ENCODE peak calls at places on chromosomes 5 and 9, in six cellular contexts. S is tibial nerve; L is fibroblast of pulmonary artery; Z is CD8-positive, alpha-beta T cell; J is astrocyte of the spinal cord; F is suprapubic skin. P is an unnamed sample.

GRCh38 chr5:110727025-110727314 is 499 bp upstream of the TMEM232 start:
- DNase-seq in S (no peak), J (no peak), Z (no peak), F (no peak), L (no peak), P (no peak)

GRCh38 chr9:14383296-14383695 is 69.4 kb upstream of the NFIB start:
- DNase-seq in S (no peak), L (peak), J (peak), F (no peak), Z (no peak), P (peak)

GRCh38 chr9:104608336-104608735 is 2.9 kb upstream of the OR13C2 start:
- DNase-seq in F (no peak), J (no peak), L (peak), Z (no peak), S (no peak), P (no peak)

GRCh38 chr5:82669720-82670119 is 391.6 kb upstream of the RPS23 start:
- DNase-seq in J (no peak), L (no peak), Z (no peak), F (no peak), S (no peak), P (no peak)

GRCh38 chr9:106535439-106535838 is 327.5 kb upstream of the ZNF462 start:
- DNase-seq in F (no peak), Z (no peak), J (no peak), L (no peak), S (no peak), P (no peak)

GRCh38 chr9:70340572-70340971 is 73.9 kb downstream of the KLF9 start:
- DNase-seq in L (peak), J (peak), Z (no peak), S (no peak), F (no peak), P (no peak)

GRCh38 chr5:11719888-11720481 is 184.3 kb downstream of the CTNND2 start:
- DNase-seq in F (no peak), S (no peak), J (peak), L (no peak), Z (no peak), P (peak)

GRCh38 chr9:27168496-27168895 is 59.5 kb downstream of the TEK start:
- DNase-seq in S (no peak), L (no peak), Z (no peak), F (no peak), J (no peak), P (no peak)

GRCh38 chr9:38079410-38080105 is 10.5 kb upstream of the SHB start:
- DNase-seq in F (peak), Z (no peak), S (no peak), J (peak), L (peak), P (no peak)

GRCh38 chr5:137268646-137269045 is 230.5 kb downstream of the SPOCK1 start:
- DNase-seq in J (no peak), L (no peak), S (no peak), Z (no peak), F (no peak), P (no peak)

GRCh38 chr5:135269224-135269623 is 129.8 kb downstream of the MACROH2A1 start:
- DNase-seq in L (peak), J (peak), Z (no peak), S (no peak), F (no peak), P (no peak)

GRCh38 chr9:117284414-117284813 is 130.4 kb downstream of the ASTN2 start:
- DNase-seq in L (no peak), F (no peak), Z (no peak), S (no peak), J (no peak), P (no peak)

GRCh38 chr9:117290809-117291208 is 124.0 kb downstream of the ASTN2 start:
- DNase-seq in F (no peak), L (no peak), S (no peak), J (no peak), Z (no peak), P (no peak)

GRCh38 chr9:117290306-117290705 is 124.6 kb downstream of the ASTN2 start:
- DNase-seq in S (no peak), Z (no peak), F (no peak), L (no peak), J (no peak), P (no peak)

GRCh38 chr9:117291223-117291622 is 123.6 kb downstream of the ASTN2 start:
- DNase-seq in S (no peak), L (no peak), J (no peak), F (no peak), Z (no peak), P (no peak)

GRCh38 chr9:117286245-117286644 is 128.6 kb downstream of the ASTN2 start:
- DNase-seq in L (no peak), S (no peak), J (no peak), F (no peak), Z (no peak), P (no peak)
- H3K4me3 ChIP-seq in L (no peak), S (no peak), J (no peak), F (no peak), Z (no peak), P (no peak)

GRCh38 chr9:92722386-92723298 is 42.0 kb downstream of the BICD2 start:
- DNase-seq in S (no peak), J (no peak), L (no peak), Z (no peak), F (no peak), P (no peak)

GRCh38 chr9:92721548-92721947 is 43.1 kb downstream of the BICD2 start:
- DNase-seq in Z (no peak), L (no peak), S (no peak), J (no peak), F (no peak), P (no peak)

GRCh38 chr9:92723801-92724323 is 40.8 kb downstream of the BICD2 start:
- DNase-seq in L (no peak), F (no peak), Z (no peak), J (no peak), S (no peak), P (no peak)

GRCh38 chr9:92724528-92725265 is 39.9 kb downstream of the BICD2 start:
- DNase-seq in J (no peak), F (peak), Z (no peak), S (no peak), L (no peak), P (no peak)

DNA sequence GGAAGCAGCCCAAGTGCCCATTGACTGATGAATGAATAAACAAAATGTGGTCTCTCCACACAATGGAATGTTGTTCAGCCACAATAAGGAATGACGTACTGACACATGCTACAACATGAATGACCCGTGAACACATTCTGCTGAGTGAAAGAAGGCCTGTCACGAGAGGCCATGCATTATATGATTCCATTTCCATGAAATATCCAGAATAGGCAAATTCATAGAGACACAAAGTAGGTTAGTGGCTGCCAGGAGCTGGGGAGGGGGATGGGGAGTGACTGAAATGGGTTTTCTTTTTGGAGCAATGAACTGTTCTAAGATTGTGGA is 41.4 kb downstream of the BICD2 start:
- DNase-seq in Z (no peak), L (no peak), J (peak), S (no peak), F (no peak), P (no peak)
- H3K4me3 ChIP-seq in Z (no peak), L (no peak), J (no peak), S (no peak), F (no peak), P (no peak)

GRCh38 chr5:158979749-158980521 is 119.8 kb downstream of the EBF1 start:
- DNase-seq in J (peak), S (peak), L (peak), Z (no peak), F (peak), P (no peak)
- H3K4me3 ChIP-seq in J (peak), S (peak), L (peak), Z (no peak), F (peak), P (no peak)

GRCh38 chr5:140338918-140339317 is 7.5 kb downstream of the HBEGF start:
- DNase-seq in F (no peak), J (no peak), Z (no peak), L (no peak), S (no peak), P (no peak)

GRCh38 chr5:140339636-140340035 is 6.8 kb downstream of the HBEGF start:
- DNase-seq in J (no peak), S (no peak), F (no peak), L (no peak), Z (no peak), P (no peak)

GRCh38 chr5:140341591-140341990 is 4.8 kb downstream of the HBEGF start:
- DNase-seq in L (no peak), F (no peak), Z (no peak), S (no peak), J (no peak), P (no peak)

GRCh38 chr5:140342287-140342686 is 4.1 kb downstream of the HBEGF start:
- DNase-seq in J (no peak), S (no peak), L (no peak), F (no peak), Z (no peak), P (peak)

GRCh38 chr5:140340605-140341004 is 5.8 kb downstream of the HBEGF start:
- DNase-seq in Z (no peak), L (no peak), F (no peak), S (no peak), J (no peak), P (no peak)
- H3K4me3 ChIP-seq in Z (no peak), L (no peak), F (no peak), S (no peak), J (no peak), P (no peak)

GRCh38 chr9:94586316-94586715 is 7.3 kb downstream of the FBP2 start:
- DNase-seq in L (no peak), J (no peak), Z (no peak), S (no peak), F (no peak), P (no peak)

GRCh38 chr9:94591876-94592275 is 1.7 kb downstream of the FBP2 start:
- DNase-seq in Z (no peak), J (no peak), S (no peak), L (no peak), F (no peak), P (no peak)

GRCh38 chr9:94584555-94584954 is 9.1 kb downstream of the FBP2 start:
- DNase-seq in L (no peak), Z (peak), S (no peak), F (no peak), J (no peak), P (peak)

GRCh38 chr9:94586814-94587213 is 6.8 kb downstream of the FBP2 start:
- DNase-seq in F (no peak), L (peak), S (no peak), J (peak), Z (no peak), P (no peak)

DNA sequence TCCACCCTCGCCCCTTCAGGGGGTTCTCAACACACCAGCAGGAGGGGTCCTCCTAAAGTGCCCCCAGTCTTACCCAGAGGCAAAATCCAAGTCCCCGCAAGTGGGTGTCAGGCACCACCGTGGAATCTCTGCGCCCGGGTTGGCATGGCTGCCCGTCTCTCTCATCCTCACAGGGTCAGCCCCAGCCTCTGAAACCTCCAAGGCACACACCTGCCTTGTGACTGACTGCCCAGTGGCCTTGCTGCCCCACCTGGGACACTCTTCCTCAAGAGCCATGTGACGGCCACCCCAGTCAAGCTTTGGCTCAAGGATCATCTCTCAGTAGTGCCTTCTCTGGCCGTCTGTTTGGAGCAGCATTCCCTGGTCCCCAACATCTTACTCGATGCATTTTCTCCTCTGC is 4.9 kb downstream of the FBP2 start:
- DNase-seq in L (no peak), J (no peak), F (no peak), S (no peak), Z (no peak), P (no peak)
- H3K4me3 ChIP-seq in L (no peak), J (no peak), F (no peak), S (no peak), Z (no peak), P (no peak)

GRCh38 chr5:84383296-84383815 is 1.3 kb downstream of the EDIL3 start:
- DNase-seq in S (no peak), J (no peak), Z (no peak), F (no peak), L (no peak), P (no peak)
- H3K4me3 ChIP-seq in S (peak), J (peak), Z (no peak), F (peak), L (peak), P (no peak)

GRCh38 chr9:136619742-136620440 is 42.8 kb upstream of the EGFL7 start:
- DNase-seq in S (peak), L (no peak), Z (no peak), J (peak), F (no peak), P (no peak)
- H3K4me3 ChIP-seq in S (no peak), L (no peak), Z (no peak), J (no peak), F (no peak), P (no peak)

DNA sequence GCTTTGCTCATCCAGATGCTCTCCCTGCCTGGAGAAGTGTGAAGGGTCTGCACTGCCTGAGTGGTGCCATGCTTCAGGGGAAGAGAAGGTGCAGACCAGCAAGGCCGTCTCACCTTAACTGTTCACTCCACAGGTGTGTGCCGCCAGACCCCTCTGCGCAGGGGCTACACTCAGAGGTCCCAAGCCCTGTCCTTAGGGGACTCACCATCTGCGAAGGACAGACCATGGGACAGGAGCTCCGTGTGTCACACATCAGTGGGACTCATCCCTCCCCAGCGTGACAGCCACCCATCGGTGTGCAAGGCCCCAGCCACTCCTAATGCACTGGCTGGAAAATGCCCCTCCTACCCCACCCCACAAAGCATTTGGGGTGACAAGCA is 142.9 kb downstream of the OLFM1 start:
- DNase-seq in F (peak), Z (no peak), S (no peak), J (no peak), L (no peak), P (no peak)
- H3K4me3 ChIP-seq in F (no peak), Z (no peak), S (no peak), J (no peak), L (no peak), P (no peak)

GRCh38 chr9:73154760-73155159 is 3.1 kb downstream of the ANXA1 start:
- DNase-seq in S (no peak), F (no peak), L (no peak), Z (no peak), J (no peak), P (peak)
- H3K4me3 ChIP-seq in S (peak), F (peak), L (peak), Z (peak), J (peak), P (peak)